ENCODE peak calls at places on chromosomes 16 and 17, in five cellular contexts. One of them, this sample, is unnamed. For H3K27me3, the result is how much of the 10 kb centered on the place peaks cover.

GRCh38 chr17:360141-360705 is 7.6 kb upstream of the RPH3AL start:
- DNase-seq in AG04450: no peak
- DNase-seq in DND-41: no peak
- DNase-seq in CD8-positive, alpha-beta T cell: no peak
- DNase-seq in uterus: no peak
- DNase-seq in this sample: no peak

GRCh38 chr16:23398987-23399805 is 53.8 kb downstream of the COG7 start:
- DNase-seq in uterus: no peak
- DNase-seq in DND-41: no peak
- DNase-seq in AG04450: no peak
- DNase-seq in CD8-positive, alpha-beta T cell: no peak
- DNase-seq in this sample: no peak

GRCh38 chr16:81405702-81406113 is 38.9 kb upstream of the CMIP start:
- DNase-seq in uterus: no peak
- DNase-seq in AG04450: peak
- DNase-seq in DND-41: no peak
- DNase-seq in CD8-positive, alpha-beta T cell: no peak
- DNase-seq in this sample: no peak

GRCh38 chr17:49022391-49022941 is 25.3 kb downstream of the IGF2BP1 start:
- DNase-seq in AG04450: no peak
- DNase-seq in CD8-positive, alpha-beta T cell: no peak
- DNase-seq in uterus: no peak
- DNase-seq in DND-41: no peak
- DNase-seq in this sample: no peak

GRCh38 chr17:34201767-34202166 is 53.3 kb upstream of the CCL2 start:
- DNase-seq in uterus: no peak
- DNase-seq in AG04450: no peak
- DNase-seq in DND-41: no peak
- DNase-seq in CD8-positive, alpha-beta T cell: no peak
- DNase-seq in this sample: no peak

GRCh38 chr16:6687593-6687992 is 645.1 kb upstream of the RBFOX1 start:
- DNase-seq in DND-41: no peak
- DNase-seq in AG04450: no peak
- DNase-seq in uterus: no peak
- DNase-seq in CD8-positive, alpha-beta T cell: no peak
- DNase-seq in this sample: no peak

GRCh38 chr16:18049454-18050133 is 286.9 kb downstream of the NPIPA8 start:
- DNase-seq in uterus: no peak
- DNase-seq in AG04450: no peak
- DNase-seq in DND-41: no peak
- DNase-seq in CD8-positive, alpha-beta T cell: no peak
- DNase-seq in this sample: no peak

GRCh38 chr17:8894673-8895578 is 27.5 kb upstream of the PIK3R6 start:
- DNase-seq in DND-41: peak
- DNase-seq in AG04450: peak
- DNase-seq in uterus: no peak
- DNase-seq in CD8-positive, alpha-beta T cell: peak
- DNase-seq in this sample: peak

GRCh38 chr17:12410721-12411120 is 255.0 kb upstream of the MYOCD start:
- DNase-seq in CD8-positive, alpha-beta T cell: no peak
- DNase-seq in DND-41: no peak
- DNase-seq in AG04450: no peak
- DNase-seq in uterus: no peak
- DNase-seq in this sample: no peak

GRCh38 chr17:79628861-79629547 is 18.2 kb upstream of the RBFOX3 start:
- DNase-seq in AG04450: no peak
- DNase-seq in DND-41: no peak
- DNase-seq in CD8-positive, alpha-beta T cell: peak
- DNase-seq in uterus: no peak
- DNase-seq in this sample: no peak

GRCh38 chr17:47470836-47471235 is 60.1 kb upstream of the NPEPPS start:
- DNase-seq in CD8-positive, alpha-beta T cell: no peak
- DNase-seq in uterus: no peak
- DNase-seq in DND-41: no peak
- DNase-seq in AG04450: no peak
- DNase-seq in this sample: no peak

GRCh38 chr17:6153416-6153815 is 83.2 kb downstream of the WSCD1 start:
- DNase-seq in AG04450: no peak
- DNase-seq in uterus: no peak
- DNase-seq in CD8-positive, alpha-beta T cell: no peak
- DNase-seq in DND-41: no peak
- DNase-seq in this sample: no peak

GRCh38 chr17:36524428-36524876 is 10.2 kb downstream of the MYO19 start:
- DNase-seq in DND-41: no peak
- DNase-seq in uterus: no peak
- DNase-seq in AG04450: no peak
- DNase-seq in CD8-positive, alpha-beta T cell: no peak
- DNase-seq in this sample: no peak

GRCh38 chr16:77207029-77207428 is 7.8 kb downstream of the SYCE1L start:
- DNase-seq in CD8-positive, alpha-beta T cell: no peak
- DNase-seq in AG04450: no peak
- DNase-seq in DND-41: no peak
- DNase-seq in uterus: no peak
- DNase-seq in this sample: no peak

GRCh38 chr16:75110637-75111513 is 5.7 kb downstream of the LDHD start:
- DNase-seq in CD8-positive, alpha-beta T cell: peak
- DNase-seq in AG04450: peak
- DNase-seq in uterus: peak
- DNase-seq in DND-41: peak
- DNase-seq in this sample: peak

GRCh38 chr17:82674656-82675475 is 23.6 kb downstream of the RAB40B start:
- DNase-seq in uterus: no peak
- DNase-seq in CD8-positive, alpha-beta T cell: no peak
- DNase-seq in DND-41: no peak
- DNase-seq in AG04450: no peak
- DNase-seq in this sample: no peak

GRCh38 chr16:87560428-87561199 is 41.7 kb upstream of the JPH3 start:
- DNase-seq in DND-41: peak
- DNase-seq in CD8-positive, alpha-beta T cell: no peak
- DNase-seq in uterus: no peak
- DNase-seq in AG04450: no peak
- DNase-seq in this sample: peak

GRCh38 chr16:9500872-9501271 is 409.4 kb downstream of the HAPSTR1 start:
- DNase-seq in uterus: no peak
- DNase-seq in AG04450: no peak
- DNase-seq in CD8-positive, alpha-beta T cell: no peak
- DNase-seq in DND-41: no peak
- DNase-seq in this sample: no peak

GRCh38 chr16:27759947-27760844 is 210.3 kb downstream of the KATNIP start:
- DNase-seq in CD8-positive, alpha-beta T cell: no peak
- DNase-seq in DND-41: no peak
- DNase-seq in uterus: no peak
- DNase-seq in AG04450: no peak
- DNase-seq in this sample: no peak

DNA sequence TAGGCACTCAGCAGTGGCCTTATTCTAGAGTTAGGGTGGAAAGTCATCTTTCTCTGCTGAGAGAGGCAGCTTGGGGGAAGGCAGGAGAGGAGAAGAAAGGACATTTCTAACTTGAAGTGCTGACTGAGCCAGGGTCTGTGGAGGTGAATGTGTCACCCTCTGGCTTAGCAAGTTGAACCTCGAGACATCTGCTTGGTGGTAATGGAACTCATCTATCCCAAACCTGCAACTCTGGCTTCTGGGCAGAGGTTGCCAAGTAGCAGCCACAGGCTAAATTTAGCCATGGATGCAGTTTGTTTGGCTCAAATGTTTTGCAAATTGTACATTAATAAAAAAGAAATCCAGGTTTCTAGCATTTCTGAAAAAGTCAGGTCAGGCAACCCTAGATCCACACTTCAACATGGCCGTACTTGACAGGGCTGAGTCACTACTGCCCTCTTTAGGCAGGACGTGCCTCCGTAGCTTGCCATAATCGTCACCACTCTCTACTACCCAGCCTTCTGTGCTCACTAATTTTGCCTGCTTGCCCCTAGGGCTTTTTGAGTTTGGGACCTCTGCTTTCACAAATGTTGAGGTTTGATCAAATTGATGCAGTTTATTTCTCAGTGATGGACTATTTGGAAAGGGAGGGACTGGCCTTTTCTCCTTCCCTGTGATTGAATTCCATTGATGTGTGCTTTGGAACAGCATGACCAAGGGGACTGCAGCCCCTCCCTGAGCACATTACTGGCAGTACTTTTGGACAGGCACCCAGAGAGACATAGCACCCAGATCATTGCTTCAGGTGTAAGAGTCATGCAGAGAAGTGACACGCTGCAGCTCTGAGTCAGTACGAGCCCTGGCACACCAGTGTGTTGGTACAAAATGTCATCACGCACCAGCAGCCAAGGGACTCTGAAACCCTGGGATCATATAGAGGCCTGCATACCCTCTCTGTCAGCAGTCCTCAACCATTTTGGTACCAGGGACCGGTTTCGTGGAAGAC is 5.2 kb downstream of the CDH13 start:
- DNase-seq in DND-41: no peak
- DNase-seq in CD8-positive, alpha-beta T cell: no peak
- DNase-seq in AG04450: no peak
- DNase-seq in uterus: no peak
- DNase-seq in this sample: no peak
- TF ChIP-seq CTCF in DND-41: peak
- TF ChIP-seq CTCF in CD8-positive, alpha-beta T cell: no peak
- TF ChIP-seq CTCF in AG04450: peak
- TF ChIP-seq CTCF in uterus: no peak
- TF ChIP-seq CTCF in this sample: peak

DNA sequence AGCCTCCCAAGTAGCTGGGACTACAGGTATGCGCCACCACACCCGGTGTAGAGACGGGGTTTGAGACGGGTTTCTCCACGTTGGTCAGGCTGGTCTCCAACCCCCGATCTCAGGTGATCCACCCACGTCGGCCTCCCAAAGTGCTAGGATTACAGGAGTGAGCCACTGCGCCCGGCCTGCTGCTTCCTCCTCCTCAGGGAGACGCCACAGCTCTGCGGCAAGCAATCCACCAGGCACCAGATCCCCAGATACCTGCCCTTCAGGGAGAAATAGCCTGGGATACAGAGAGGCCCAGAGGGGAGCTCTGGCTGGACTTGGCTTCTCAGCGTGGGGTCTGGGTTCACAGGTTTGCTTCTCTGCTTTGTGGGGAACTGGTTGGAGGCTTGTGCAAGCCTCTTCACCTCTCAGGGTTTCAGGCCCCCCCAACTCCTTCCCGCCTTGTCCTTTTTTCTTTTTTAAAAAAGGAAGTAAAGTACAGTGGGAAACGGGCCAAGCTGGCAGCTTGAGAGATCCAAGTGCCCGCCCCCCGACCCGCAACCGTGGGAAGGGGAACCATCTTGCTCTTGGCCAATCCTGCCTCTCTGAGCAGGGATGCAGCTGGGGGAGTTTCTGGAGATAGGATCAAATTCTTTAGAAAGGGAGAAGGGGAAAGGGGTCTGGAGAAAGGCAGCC is 2.6 kb upstream of the SPHK1 start:
- DNase-seq in uterus: no peak
- DNase-seq in DND-41: no peak
- DNase-seq in AG04450: no peak
- DNase-seq in CD8-positive, alpha-beta T cell: no peak
- DNase-seq in this sample: no peak
- H3K27me3 ChIP-seq in uterus: under half
- H3K27me3 ChIP-seq in DND-41: under half
- H3K27me3 ChIP-seq in AG04450: under half
- H3K27me3 ChIP-seq in CD8-positive, alpha-beta T cell: under half
- H3K27me3 ChIP-seq in this sample: under half

GRCh38 chr16:84737658-84738057 is 37.9 kb downstream of the USP10 start:
- DNase-seq in DND-41: no peak
- DNase-seq in uterus: no peak
- DNase-seq in AG04450: no peak
- DNase-seq in CD8-positive, alpha-beta T cell: no peak
- DNase-seq in this sample: no peak

GRCh38 chr16:84741351-84741791 is 41.6 kb downstream of the USP10 start:
- DNase-seq in uterus: no peak
- DNase-seq in AG04450: no peak
- DNase-seq in DND-41: no peak
- DNase-seq in CD8-positive, alpha-beta T cell: no peak
- DNase-seq in this sample: no peak

GRCh38 chr16:84740596-84741071 is 40.8 kb downstream of the USP10 start:
- DNase-seq in uterus: no peak
- DNase-seq in CD8-positive, alpha-beta T cell: no peak
- DNase-seq in DND-41: no peak
- DNase-seq in AG04450: no peak
- DNase-seq in this sample: no peak

GRCh38 chr16:84738255-84739038 is 38.6 kb downstream of the USP10 start:
- DNase-seq in AG04450: peak
- DNase-seq in DND-41: peak
- DNase-seq in CD8-positive, alpha-beta T cell: peak
- DNase-seq in uterus: peak
- DNase-seq in this sample: peak

GRCh38 chr16:84739349-84740124 is 39.7 kb downstream of the USP10 start:
- DNase-seq in DND-41: no peak
- DNase-seq in AG04450: peak
- DNase-seq in uterus: no peak
- DNase-seq in CD8-positive, alpha-beta T cell: no peak
- DNase-seq in this sample: no peak
- TF ChIP-seq CTCF in DND-41: no peak
- TF ChIP-seq CTCF in AG04450: no peak
- TF ChIP-seq CTCF in uterus: no peak
- TF ChIP-seq CTCF in CD8-positive, alpha-beta T cell: no peak
- TF ChIP-seq CTCF in this sample: no peak

GRCh38 chr17:56571456-56571855 is 22.0 kb upstream of the NOG start:
- DNase-seq in CD8-positive, alpha-beta T cell: no peak
- DNase-seq in uterus: no peak
- DNase-seq in DND-41: no peak
- DNase-seq in AG04450: no peak
- DNase-seq in this sample: no peak
- H3K27me3 ChIP-seq in CD8-positive, alpha-beta T cell: under half
- H3K27me3 ChIP-seq in uterus: under half
- H3K27me3 ChIP-seq in DND-41: under half
- H3K27me3 ChIP-seq in AG04450: under half
- H3K27me3 ChIP-seq in this sample: under half

DNA sequence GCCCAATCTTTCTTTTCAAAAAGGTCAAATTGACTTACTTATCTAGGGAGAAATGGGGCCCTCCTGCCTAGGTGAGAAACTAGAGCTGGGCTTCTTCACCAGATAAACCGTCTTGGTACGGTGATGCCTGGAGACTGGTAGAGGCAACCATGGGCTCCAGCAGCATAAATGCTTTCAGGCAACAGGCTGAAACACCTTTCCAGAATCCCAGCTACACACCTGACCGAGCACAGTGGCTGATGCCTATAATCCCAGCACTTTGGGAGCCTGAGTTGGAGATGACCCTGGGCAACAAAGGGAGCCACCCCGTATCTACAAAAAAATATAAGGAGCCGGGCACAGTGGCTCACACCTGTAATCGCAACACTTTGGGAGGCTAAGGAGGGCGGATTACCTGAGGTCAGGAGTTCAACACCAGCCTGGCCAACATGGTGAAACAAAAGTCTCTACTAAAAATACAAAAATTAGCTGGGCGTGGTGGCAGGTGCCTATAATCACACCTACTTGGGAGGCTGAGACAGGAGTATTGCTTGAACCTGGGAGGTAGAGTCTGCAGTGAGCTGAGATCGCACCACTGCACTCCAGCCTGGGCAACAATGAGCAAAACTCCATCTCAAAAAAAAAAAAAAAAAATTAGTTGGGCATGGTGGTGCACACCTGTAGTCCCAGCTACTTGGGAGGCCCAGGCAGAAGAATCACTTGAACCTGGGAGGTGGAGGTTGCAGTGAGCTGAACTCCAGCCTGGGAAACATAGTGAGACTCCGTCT is 8.0 kb downstream of the TRAF4 start:
- DNase-seq in uterus: no peak
- DNase-seq in CD8-positive, alpha-beta T cell: no peak
- DNase-seq in DND-41: no peak
- DNase-seq in AG04450: no peak
- DNase-seq in this sample: no peak
- TF ChIP-seq CTCF in uterus: no peak
- TF ChIP-seq CTCF in CD8-positive, alpha-beta T cell: no peak
- TF ChIP-seq CTCF in DND-41: no peak
- TF ChIP-seq CTCF in AG04450: no peak
- TF ChIP-seq CTCF in this sample: no peak

GRCh38 chr17:41416478-41416877 is 7.9 kb downstream of the KRT37 start:
- DNase-seq in CD8-positive, alpha-beta T cell: no peak
- DNase-seq in uterus: no peak
- DNase-seq in DND-41: no peak
- DNase-seq in AG04450: no peak
- DNase-seq in this sample: no peak
- H3K27me3 ChIP-seq in CD8-positive, alpha-beta T cell: under half
- H3K27me3 ChIP-seq in uterus: under half
- H3K27me3 ChIP-seq in DND-41: under half
- H3K27me3 ChIP-seq in AG04450: under half
- H3K27me3 ChIP-seq in this sample: under half

This sample was measured in GM06990.